ENCODE peak calls at places on chromosomes 4 and X, in seven cellular contexts. F is lung, P is uterus, B is heart left ventricle, U is breast epithelium, S is upper lobe of left lung, E is ascending aorta. H is an unnamed sample. For H3K36me3, the result is how much of the 10 kb centered on the place peaks cover.

GRCh38 chr4:113952452-113953029 is 26.9 kb downstream of the ARSJ start:
- DNase-seq in B (no peak), S (no peak), U (no peak), F (no peak), E (no peak), P (no peak), H (no peak)

GRCh38 chrX:23287191-23287764 is 47.4 kb upstream of the PTCHD1 start:
- DNase-seq in F (no peak), P (no peak), S (no peak), E (no peak), B (no peak), U (no peak), H (no peak)

GRCh38 chr4:61200991-61201526 is 933 bp downstream of the ADGRL3 start:
- DNase-seq in B (peak), U (no peak), E (no peak), F (no peak), S (no peak), P (no peak), H (no peak)

GRCh38 chrX:40617566-40617965 is 5.7 kb upstream of the MPC1L start:
- DNase-seq in U (no peak), E (no peak), F (no peak), P (no peak), B (no peak), S (no peak), H (no peak)

GRCh38 chr4:56158483-56158882 is 209.7 kb downstream of the CEP135 start:
- DNase-seq in F (no peak), P (no peak), U (no peak), E (no peak), S (no peak), B (no peak), H (no peak)

GRCh38 chr4:25223770-25224375 is 10.0 kb upstream of the PI4K2B start:
- DNase-seq in B (no peak), E (no peak), U (no peak), P (no peak), S (no peak), F (no peak), H (no peak)

GRCh38 chr4:53055274-53055673 is 193.2 kb downstream of the RASL11B start:
- DNase-seq in S (no peak), U (no peak), B (no peak), E (no peak), P (no peak), F (no peak), H (no peak)

GRCh38 chr4:171846232-171846631 is 33.0 kb downstream of the GALNTL6 start:
- DNase-seq in U (no peak), P (no peak), E (no peak), F (no peak), B (peak), S (no peak), H (no peak)

GRCh38 chr4:83947811-83948210 is 411.9 kb downstream of the GPAT3 start:
- DNase-seq in U (no peak), F (no peak), P (no peak), E (no peak), B (no peak), S (no peak), H (no peak)

GRCh38 chr4:184345573-184345922 is 127.9 kb upstream of the ENPP6 start:
- DNase-seq in E (no peak), P (no peak), F (no peak), B (peak), S (no peak), U (no peak), H (no peak)

GRCh38 chrX:11105080-11105479 is 6.1 kb upstream of the HCCS start:
- DNase-seq in F (no peak), B (no peak), E (no peak), S (no peak), U (no peak), P (no peak), H (no peak)

GRCh38 chrX:8179653-8180052 is 8.6 kb upstream of the VCX2 start:
- DNase-seq in E (no peak), U (no peak), B (no peak), F (no peak), S (no peak), P (no peak), H (no peak)

GRCh38 chr4:100312615-100313355 is 122.5 kb upstream of the DDIT4L start:
- DNase-seq in S (no peak), U (no peak), E (no peak), F (no peak), P (no peak), B (no peak), H (no peak)

GRCh38 chr4:40121515-40121914 is 64.9 kb downstream of the N4BP2 start:
- DNase-seq in F (no peak), P (no peak), U (no peak), E (no peak), S (no peak), B (no peak), H (no peak)

GRCh38 chr4:118973295-118973694 is 84.6 kb downstream of the SYNPO2 start:
- DNase-seq in S (no peak), U (no peak), B (no peak), P (no peak), E (no peak), F (no peak), H (no peak)

GRCh38 chr4:10100734-10101216 is 15.8 kb downstream of the WDR1 start:
- DNase-seq in U (no peak), F (no peak), E (no peak), S (no peak), P (no peak), B (peak), H (no peak)

GRCh38 chr4:38179690-38180299 is 219.6 kb downstream of the PTTG2 start:
- DNase-seq in S (no peak), P (peak), U (peak), B (peak), F (peak), E (peak), H (peak)

GRCh38 chr4:67542076-67542475 is 3.2 kb downstream of the CENPC start:
- DNase-seq in E (no peak), U (no peak), S (no peak), P (no peak), B (no peak), F (no peak), H (no peak)

GRCh38 chrX:120144178-120144844 is 14.1 kb upstream of the RHOXF2 start:
- DNase-seq in U (no peak), P (peak), S (no peak), B (peak), F (no peak), E (no peak), H (no peak)

GRCh38 chr4:124083706-124084105 is 628.8 kb downstream of the ANKRD50 start:
- DNase-seq in B (no peak), E (no peak), S (no peak), F (no peak), U (no peak), P (no peak), H (no peak)

GRCh38 chr4:8510611-8511285 is 69.4 kb upstream of the GPR78 start:
- DNase-seq in S (peak), U (no peak), E (no peak), F (no peak), B (no peak), P (no peak), H (no peak)

GRCh38 chr4:177554966-177555574 is 112.8 kb upstream of the AGA start:
- DNase-seq in B (no peak), S (no peak), E (no peak), F (no peak), U (no peak), P (no peak), H (no peak)

GRCh38 chr4:53928825-53929224 is 135.6 kb downstream of the CHIC2 start:
- DNase-seq in F (no peak), E (no peak), P (no peak), S (no peak), B (no peak), U (no peak), H (no peak)

GRCh38 chr4:41205130-41205529 is 9.2 kb downstream of the APBB2 start:
- DNase-seq in E (no peak), S (no peak), P (no peak), F (no peak), U (no peak), B (no peak), H (no peak)

GRCh38 chr4:41203841-41204240 is 10.5 kb downstream of the APBB2 start:
- DNase-seq in U (no peak), E (no peak), B (no peak), F (no peak), P (no peak), S (no peak), H (no peak)

GRCh38 chr4:41204400-41204978 is 9.9 kb downstream of the APBB2 start:
- DNase-seq in U (no peak), P (peak), E (no peak), F (peak), B (peak), S (no peak), H (no peak)

GRCh38 chr4:41207330-41207831 is 7.0 kb downstream of the APBB2 start:
- DNase-seq in U (no peak), P (no peak), F (no peak), B (peak), S (no peak), E (no peak), H (no peak)

DNA sequence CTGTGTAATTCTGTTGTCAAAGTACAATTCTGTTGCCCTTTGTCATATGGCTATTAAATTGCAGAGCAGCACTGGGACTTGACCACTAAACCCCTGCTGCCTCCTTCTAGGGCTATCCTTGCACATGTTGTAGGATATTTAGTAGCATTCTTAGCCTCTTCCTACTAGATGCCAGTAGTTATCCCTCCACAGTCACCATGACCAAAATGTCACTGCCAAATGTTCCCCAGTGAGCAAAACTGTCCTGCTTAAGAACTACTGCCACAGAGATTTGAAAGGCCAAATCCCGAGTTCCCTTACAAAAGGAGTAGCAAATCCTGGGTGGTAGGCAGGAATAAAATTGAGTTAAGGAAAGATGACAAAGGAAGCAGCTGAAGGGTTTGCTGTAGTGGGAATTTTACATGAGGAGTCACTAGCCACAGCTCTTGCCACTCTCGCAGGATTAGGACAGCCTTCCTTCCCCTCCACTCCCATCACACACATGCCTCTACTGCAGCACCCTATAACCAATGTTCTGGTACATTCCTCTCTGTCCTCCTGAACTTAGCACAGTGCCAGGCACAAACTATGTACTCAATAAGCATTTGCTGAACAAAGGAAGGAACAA is 8.4 kb downstream of the APBB2 start:
- DNase-seq in B (no peak), F (no peak), U (no peak), P (no peak), S (no peak), E (no peak), H (no peak)
- TF ChIP-seq CTCF in B (no peak), F (no peak), U (no peak), P (no peak), S (no peak), E (no peak), H (no peak)

GRCh38 chr4:41537267-41537890 is 578 bp upstream of the LIMCH1 start:
- DNase-seq in U (no peak), S (no peak), E (no peak), P (no peak), F (no peak), B (no peak), H (no peak)

GRCh38 chr4:41539711-41540110 is 1.8 kb downstream of the LIMCH1 start:
- DNase-seq in S (no peak), F (no peak), E (no peak), U (no peak), B (no peak), P (no peak), H (no peak)

GRCh38 chr4:41540687-41541086 is 2.7 kb downstream of the LIMCH1 start:
- DNase-seq in E (no peak), B (no peak), S (no peak), P (no peak), F (no peak), U (no peak), H (no peak)

GRCh38 chr4:41538017-41538733 is at the start of gene LIMCH1:
- DNase-seq in U (no peak), P (peak), B (peak), E (peak), F (peak), S (no peak), H (peak)

GRCh38 chr4:41538887-41539498 is 1.0 kb downstream of the LIMCH1 start:
- DNase-seq in S (no peak), F (no peak), E (peak), B (peak), U (no peak), P (no peak), H (no peak)
- H3K4me3 ChIP-seq in S (peak), F (peak), E (peak), B (peak), U (peak), P (no peak), H (peak)

GRCh38 chr4:102807345-102807744 is 20.0 kb downstream of the UBE2D3 start:
- DNase-seq in U (no peak), P (no peak), F (no peak), S (no peak), E (no peak), B (no peak), H (no peak)
- H3K36me3 ChIP-seq in U (under half), P (under half), F (under half), S (half or more), E (under half), B (half or more), H (under half)

DNA sequence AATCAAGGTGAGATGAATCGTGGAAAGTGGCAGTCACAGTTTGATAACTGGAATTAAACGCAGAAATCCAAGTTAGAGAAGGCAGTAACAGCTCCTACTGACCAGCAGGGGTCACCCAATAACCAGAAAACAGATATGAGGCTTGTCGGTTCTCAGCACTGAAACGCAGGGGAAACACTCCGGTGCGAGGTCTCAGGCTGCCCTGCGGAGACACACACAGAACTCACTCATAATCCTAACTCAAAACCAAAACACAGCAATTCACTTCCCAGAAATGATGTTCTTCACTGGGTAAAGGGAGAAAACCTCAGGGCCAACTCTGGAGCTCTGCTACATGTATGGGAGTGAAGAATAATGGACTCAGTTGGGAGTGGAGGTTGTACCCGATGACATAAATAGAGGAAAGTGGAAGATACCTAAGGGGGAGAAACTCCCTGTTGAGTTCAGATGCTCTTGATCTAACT is 384.4 kb downstream of the RAPGEF2 start:
- DNase-seq in U (no peak), S (no peak), E (no peak), B (peak), P (no peak), F (no peak), H (no peak)
- TF ChIP-seq CTCF in U (peak), S (peak), E (peak), B (peak), P (peak), F (peak), H (peak)

GRCh38 chr4:88674565-88674964 is 23.1 kb downstream of the NAP1L5 start:
- DNase-seq in B (no peak), S (no peak), U (no peak), P (no peak), E (no peak), F (no peak), H (no peak)
- H3K4me3 ChIP-seq in B (no peak), S (no peak), U (no peak), P (no peak), E (no peak), F (no peak), H (no peak)

GRCh38 chr4:75643651-75644050 is 13.3 kb upstream of the CDKL2 start:
- DNase-seq in F (no peak), B (no peak), U (no peak), S (no peak), E (no peak), P (no peak), H (no peak)
- H3K36me3 ChIP-seq in F (under half), B (half or more), U (under half), S (half or more), E (under half), P (under half), H (under half)

GRCh38 chrX:30865020-30865419 is 24.0 kb downstream of the TAB3 start:
- DNase-seq in U (no peak), S (no peak), E (no peak), F (no peak), P (no peak), B (no peak), H (no peak)
- TF ChIP-seq CTCF in U (no peak), S (no peak), E (no peak), F (no peak), P (no peak), B (no peak), H (no peak)

GRCh38 chr4:162498168-162498567 is 334.4 kb upstream of the FSTL5 start:
- DNase-seq in P (no peak), S (no peak), F (no peak), U (no peak), E (no peak), B (peak), H (no peak)
- H3K4me3 ChIP-seq in P (no peak), S (no peak), F (no peak), U (no peak), E (no peak), B (no peak), H (no peak)

H was measured in thoracic aorta.